ENCODE peak calls at places on chromosome 18, in four cellular contexts. W is MCF 10A, P is nephron progenitor cell, O is HFF-Myc. Y is an unnamed sample.

GRCh38 chr18:65425366-65425765 is 325.4 kb upstream of the CDH7 start:
- DNase-seq in W (no peak), P (no peak), O (no peak), Y (no peak)

GRCh38 chr18:46696268-46696667 is 39.2 kb upstream of the LOXHD1 start:
- DNase-seq in W (no peak), P (no peak), O (no peak), Y (no peak)

GRCh38 chr18:68779169-68779568 is 18.7 kb upstream of the CCDC102B start:
- DNase-seq in W (peak; percentile 83), P (no peak), O (no peak), Y (no peak)

GRCh38 chr18:51072586-51073303 is 42.7 kb downstream of the SMAD4 start:
- DNase-seq in W (no peak), P (no peak), O (no peak), Y (no peak)

GRCh38 chr18:49859725-49860124 is 46.4 kb upstream of the ACAA2 start:
- DNase-seq in W (no peak), P (no peak), O (no peak), Y (no peak)

GRCh38 chr18:29644276-29644675 is 1398.3 kb downstream of the DSC3 start:
- DNase-seq in W (peak; percentile 15), P (no peak), O (no peak), Y (no peak)

GRCh38 chr18:51030537-51031258 is 685 bp downstream of the SMAD4 start:
- DNase-seq in W (peak; percentile 66), P (peak; percentile 77), O (no peak), Y (no peak)

GRCh38 chr18:35205199-35205712 is 35.6 kb upstream of the ZNF397 start:
- DNase-seq in W (no peak), P (no peak), O (no peak), Y (no peak)

GRCh38 chr18:59917422-59917821 is 17.6 kb downstream of the PMAIP1 start:
- DNase-seq in W (peak; percentile 84), P (no peak), O (no peak), Y (no peak)

GRCh38 chr18:69162649-69163048 is 238.0 kb upstream of the DOK6 start:
- DNase-seq in W (no peak), P (no peak), O (no peak), Y (no peak)

GRCh38 chr18:73947180-73947989 is 200.2 kb downstream of the FBXO15 start:
- DNase-seq in W (no peak), P (no peak), O (peak; percentile 91), Y (peak; percentile 3)

GRCh38 chr18:47594063-47594462 is 336.4 kb downstream of the SMAD2 start:
- DNase-seq in W (no peak), P (no peak), O (no peak), Y (no peak)

GRCh38 chr18:38900445-38900844 is 1334.8 kb upstream of the CELF4 start:
- DNase-seq in W (no peak), P (no peak), O (no peak), Y (no peak)

GRCh38 chr18:60601249-60601648 is 228.7 kb upstream of the MC4R start:
- DNase-seq in W (no peak), P (no peak), O (no peak), Y (no peak)

GRCh38 chr18:6054443-6054842 is 159.1 kb upstream of the TMEM200C start:
- DNase-seq in W (no peak), P (no peak), O (no peak), Y (no peak)

GRCh38 chr18:46096651-46097300 is 1.3 kb downstream of the ATP5F1A start:
- DNase-seq in W (peak; percentile 11), P (no peak), O (no peak), Y (no peak)

GRCh38 chr18:63783394-63783793 is 8.2 kb downstream of the SERPINB7 start:
- DNase-seq in W (peak; percentile 32), P (no peak), O (no peak), Y (no peak)

GRCh38 chr18:59631583-59632181 is 65.5 kb downstream of the CCBE1 start:
- DNase-seq in W (peak; percentile 48), P (peak; percentile 30), O (no peak), Y (peak; percentile 29)

GRCh38 chr18:711330-711692 is 1.1 kb downstream of the ENOSF1 start:
- DNase-seq in W (no peak), P (peak; percentile 9), O (no peak), Y (no peak)

GRCh38 chr18:50636366-50637057 is 76.6 kb downstream of the MAPK4 start:
- DNase-seq in W (no peak), P (no peak), O (no peak), Y (no peak)

GRCh38 chr18:361941-362913 is 94.4 kb upstream of the THOC1 start:
- DNase-seq in W (peak; percentile 4), P (peak; percentile 47), O (peak; percentile 99), Y (peak; percentile 62)

GRCh38 chr18:37314534-37314933 is 251.1 kb downstream of the CELF4 start:
- DNase-seq in W (no peak), P (no peak), O (no peak), Y (no peak)

GRCh38 chr18:50432915-50433314 is 58.1 kb downstream of the SKA1 start:
- DNase-seq in W (peak; percentile 17), P (no peak), O (no peak), Y (no peak)

GRCh38 chr18:48032876-48033769 is 102.7 kb upstream of the SMAD2 start:
- DNase-seq in W (no peak), P (no peak), O (no peak), Y (peak; percentile 9)

GRCh38 chr18:75586576-75586975 is 159.1 kb upstream of the SMIM21 start:
- DNase-seq in W (no peak), P (no peak), O (no peak), Y (no peak)

GRCh38 chr18:36296591-36297418 is 708 bp upstream of the FHOD3 start:
- DNase-seq in W (peak; percentile 71), P (peak; percentile 82), O (peak; percentile 27), Y (peak; percentile 60)

GRCh38 chr18:21933931-21934765 is 193.6 kb downstream of the MIB1 start:
- DNase-seq in W (no peak), P (no peak), O (no peak), Y (no peak)
- TF ChIP-seq CTCF in W (no peak), P (no peak), O (no peak), Y (no peak)

GRCh38 chr18:24546304-24546703 is 85.9 kb downstream of the HRH4 start:
- DNase-seq in W (peak; percentile 77), P (no peak), O (no peak), Y (no peak)

GRCh38 chr18:24540896-24541295 is 80.5 kb downstream of the HRH4 start:
- DNase-seq in W (no peak), P (no peak), O (no peak), Y (no peak)

GRCh38 chr18:24544949-24545348 is 84.5 kb downstream of the HRH4 start:
- DNase-seq in W (no peak), P (no peak), O (no peak), Y (no peak)

GRCh38 chr18:24543408-24544140 is 83.1 kb downstream of the HRH4 start:
- DNase-seq in W (no peak), P (no peak), O (no peak), Y (no peak)

GRCh38 chr18:24544141-24544498 is 83.7 kb downstream of the HRH4 start:
- DNase-seq in W (peak; percentile 61), P (peak; percentile 29), O (no peak), Y (peak; percentile 15)
- TF ChIP-seq CTCF in W (peak; percentile 46), P (peak; percentile 56), O (peak; percentile 33), Y (peak; percentile 30)

GRCh38 chr18:8706981-8707940 is 1.9 kb downstream of the MTCL1 start:
- DNase-seq in W (no peak), P (peak; percentile 64), O (peak; percentile 66), Y (no peak)
- TF ChIP-seq CTCF in W (no peak), P (peak; percentile 40), O (peak; percentile 17), Y (peak; percentile 42)

GRCh38 chr18:23243178-23243577 is 107.9 kb downstream of the CABLES1 start:
- DNase-seq in W (no peak), P (no peak), O (no peak), Y (no peak)
- TF ChIP-seq CTCF in W (no peak), P (no peak), O (no peak), Y (no peak)

GRCh38 chr18:9330419-9330818 is 4.2 kb upstream of the TWSG1 start:
- DNase-seq in W (no peak), P (no peak), O (no peak), Y (no peak)

GRCh38 chr18:9335255-9336045 is 877 bp downstream of the TWSG1 start:
- DNase-seq in W (no peak), P (no peak), O (no peak), Y (no peak)

GRCh38 chr18:9336827-9337226 is 2.3 kb downstream of the TWSG1 start:
- DNase-seq in W (no peak), P (no peak), O (no peak), Y (no peak)

GRCh38 chr18:9334351-9335254 is at the start of gene TWSG1:
- DNase-seq in W (peak; percentile 93), P (peak; percentile 96), O (peak; percentile 63), Y (peak; percentile 83)

GRCh38 chr18:9333441-9334350 is 877 bp upstream of the TWSG1 start:
- DNase-seq in W (no peak), P (peak; percentile 4), O (no peak), Y (peak; percentile 22)
- TF ChIP-seq CTCF in W (no peak), P (no peak), O (no peak), Y (no peak)

GRCh38 chr18:9832871-9833270 is 52.9 kb upstream of the TXNDC2 start:
- DNase-seq in W (no peak), P (no peak), O (no peak), Y (no peak)

GRCh38 chr18:9831723-9832199 is 54.0 kb upstream of the TXNDC2 start:
- DNase-seq in W (no peak), P (no peak), O (no peak), Y (no peak)

GRCh38 chr18:9828794-9829712 is 56.7 kb upstream of the TXNDC2 start:
- DNase-seq in W (peak; percentile 62), P (no peak), O (no peak), Y (no peak)

GRCh38 chr18:9827856-9828793 is 57.6 kb upstream of the TXNDC2 start:
- DNase-seq in W (peak; percentile 100), P (no peak), O (peak; percentile 98), Y (peak; percentile 96)

DNA sequence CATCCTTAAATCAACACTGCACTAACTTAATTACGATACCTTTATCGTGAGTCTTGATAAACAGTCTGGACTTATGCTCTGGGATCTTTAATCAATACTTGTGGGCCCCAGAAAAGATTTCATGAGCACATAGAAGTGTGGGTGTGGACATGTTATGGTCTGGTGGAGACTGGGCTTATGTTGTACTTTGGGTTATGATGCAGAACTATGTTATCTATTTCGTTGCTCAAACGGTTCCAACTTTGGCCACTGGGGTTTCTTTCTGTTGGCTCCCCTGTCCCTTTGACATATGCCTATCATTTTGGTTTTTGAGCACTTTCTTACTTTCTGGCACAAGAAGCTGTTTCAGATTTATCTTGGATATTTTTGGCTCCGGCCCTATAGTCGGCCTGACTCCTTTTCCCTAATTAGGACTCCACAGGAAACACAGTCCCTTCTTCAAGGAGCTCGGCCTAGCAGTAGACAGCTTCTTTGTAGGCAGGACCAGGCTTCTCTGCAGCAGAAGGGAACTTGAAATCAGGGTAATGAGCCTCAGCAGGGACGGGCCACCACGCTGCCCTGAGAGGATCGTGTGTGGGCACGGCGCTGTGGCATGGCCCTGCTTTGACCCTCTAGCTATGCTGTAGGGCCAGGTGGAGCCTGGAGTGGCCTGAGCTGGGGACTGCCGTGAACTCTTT is 54.6 kb upstream of the TXNDC2 start:
- DNase-seq in W (no peak), P (no peak), O (no peak), Y (no peak)
- TF ChIP-seq CTCF in W (no peak), P (no peak), O (no peak), Y (no peak)

GRCh38 chr18:3481696-3482210 is 31.8 kb downstream of the TGIF1 start:
- DNase-seq in W (peak; percentile 52), P (no peak), O (no peak), Y (no peak)
- TF ChIP-seq CTCF in W (peak; percentile 26), P (peak; percentile 52), O (peak; percentile 58), Y (peak; percentile 53)

Y was measured in astrocyte of the cerebellum.